ENCODE peak calls at places on chromosomes 4 and X, in seven cellular contexts. K, M, N, H, E, W and C are unnamed samples.

GRCh38 chr4:138978600-138978999 is 37.0 kb upstream of the NOCT start:
- DNase-seq in K (no peak), M (no peak), E (no peak), H (no peak), W (no peak), N (no peak), C (no peak)

GRCh38 chrX:47573334-47574095 is 8.7 kb upstream of the TIMP1 start:
- DNase-seq in K (peak), W (peak), E (no peak), M (no peak), H (no peak), N (no peak), C (peak)

GRCh38 chr4:31467781-31468180 is 747.6 kb downstream of the PCDH7 start:
- DNase-seq in E (no peak), M (no peak), H (no peak), K (no peak), W (peak), N (no peak), C (no peak)

GRCh38 chr4:52105276-52105675 is 54.2 kb downstream of the SPATA18 start:
- DNase-seq in W (no peak), H (no peak), K (no peak), N (no peak), M (no peak), E (no peak), C (no peak)

GRCh38 chrX:86917959-86918358 is 599.6 kb upstream of the KLHL4 start:
- DNase-seq in E (no peak), M (no peak), K (no peak), N (no peak), W (no peak), H (no peak), C (no peak)

GRCh38 chr4:84691170-84691691 is 108.3 kb downstream of the CDS1 start:
- DNase-seq in N (no peak), K (peak), W (peak), H (peak), E (no peak), M (no peak), C (peak)

GRCh38 chrX:97854071-97854470 is 970.4 kb downstream of the RPA4 start:
- DNase-seq in K (no peak), E (no peak), N (no peak), W (no peak), H (no peak), M (no peak), C (no peak)

GRCh38 chr4:40458109-40458508 is 123.0 kb downstream of the CHRNA9 start:
- DNase-seq in K (no peak), H (no peak), W (no peak), E (no peak), M (no peak), N (no peak), C (no peak)

GRCh38 chrX:10350991-10351390 is 194.2 kb downstream of the CLCN4 start:
- DNase-seq in H (no peak), M (no peak), K (peak), W (peak), E (no peak), N (no peak), C (peak)

GRCh38 chr4:51895816-51896408 is 53.0 kb downstream of the DCUN1D4 start:
- DNase-seq in N (no peak), E (peak), H (peak), M (peak), W (peak), K (peak), C (peak)

GRCh38 chr4:74109894-74110605 is 11.1 kb upstream of the CXCL2 start:
- DNase-seq in W (peak), N (no peak), M (no peak), K (peak), H (peak), E (no peak), C (peak)

GRCh38 chrX:9525511-9526248 is 60.8 kb downstream of the TBL1X start:
- DNase-seq in H (no peak), N (no peak), K (no peak), E (no peak), W (peak), M (no peak), C (no peak)

GRCh38 chrX:703466-704210 is 73.0 kb downstream of the SHOX start:
- DNase-seq in E (no peak), W (no peak), M (no peak), K (peak), N (no peak), H (no peak), C (no peak)

GRCh38 chr4:25258980-25259578 is 25.2 kb downstream of the PI4K2B start:
- DNase-seq in E (no peak), W (peak), N (no peak), K (peak), M (no peak), H (peak), C (peak)

GRCh38 chr4:154065368-154065767 is 276.5 kb upstream of the SFRP2 start:
- DNase-seq in N (no peak), K (no peak), M (no peak), W (no peak), E (no peak), H (no peak), C (no peak)

GRCh38 chr4:24794916-24795665 is at the start of gene SOD3:
- DNase-seq in M (peak), E (no peak), W (peak), K (peak), N (no peak), H (peak), C (peak)

GRCh38 chr4:172726001-172726423 is 442.6 kb upstream of the GALNT7 start:
- DNase-seq in W (no peak), N (no peak), M (no peak), E (no peak), H (peak), K (peak), C (no peak)

GRCh38 chr4:81565137-81565870 is 93.6 kb upstream of the RASGEF1B start:
- DNase-seq in M (no peak), W (peak), N (no peak), H (no peak), K (no peak), E (no peak), C (peak)

GRCh38 chr4:74423101-74423500 is 21.8 kb upstream of the AREG start:
- DNase-seq in W (peak), K (no peak), M (no peak), H (no peak), E (no peak), N (no peak), C (peak)

GRCh38 chr4:55181606-55182005 is 56.2 kb upstream of the KDR start:
- DNase-seq in N (no peak), E (no peak), W (peak), K (peak), M (no peak), H (no peak), C (peak)

GRCh38 chr4:3044812-3045499 is 29.4 kb downstream of the HTT-AS start:
- DNase-seq in W (no peak), K (no peak), H (no peak), M (no peak), N (no peak), E (no peak), C (no peak)

GRCh38 chr4:112550728-112551127 is 34.7 kb upstream of the NEUROG2 start:
- DNase-seq in M (no peak), H (peak), N (no peak), E (no peak), W (peak), K (peak), C (no peak)

GRCh38 chr4:137530176-137530575 is 2.1 kb downstream of the PCDH18 start:
- DNase-seq in W (peak), H (no peak), N (no peak), K (peak), E (no peak), M (no peak), C (peak)

GRCh38 chrX:121455890-121456289 is 408.5 kb downstream of the GLUD2 start:
- DNase-seq in H (no peak), E (no peak), M (no peak), N (no peak), W (no peak), K (no peak), C (no peak)

GRCh38 chr4:56276547-56276946 is 110.7 kb downstream of the AASDH start:
- DNase-seq in H (no peak), N (no peak), M (no peak), W (peak), K (peak), E (no peak), C (no peak)

GRCh38 chrX:71366674-71367256 is 608 bp downstream of the TAF1 start:
- DNase-seq in W (peak), H (peak), K (peak), E (peak), N (peak), M (no peak), C (peak)

GRCh38 chr4:149709640-149710039 is 106.0 kb downstream of the IQCM start:
- DNase-seq in W (peak), H (no peak), E (no peak), N (no peak), M (no peak), K (peak), C (peak)

GRCh38 chrX:118220509-118220908 is 103.9 kb upstream of the KLHL13 start:
- DNase-seq in M (no peak), H (no peak), K (no peak), W (no peak), E (no peak), N (no peak), C (no peak)

GRCh38 chrX:106921637-106922036 is 1.4 kb downstream of the CLDN2 start:
- DNase-seq in H (no peak), K (no peak), N (no peak), E (no peak), W (no peak), M (no peak), C (no peak)